ENCODE peak calls at places on chromosomes 5 and 9, in eight cellular contexts. One of them, this sample, is unnamed.

GRCh38 chr5:75961814-75962213 is 121.4 kb upstream of the SV2C start:
- DNase-seq in HCT116: no peak
- DNase-seq in coronary artery: no peak
- DNase-seq in breast epithelium: no peak
- DNase-seq in choroid plexus epithelial cell: no peak
- DNase-seq in fibroblast of lung: no peak
- DNase-seq in stomach: no peak
- DNase-seq in CD8-positive, alpha-beta T cell: no peak
- DNase-seq in this sample: no peak

GRCh38 chr9:115327441-115328122 is 209.6 kb upstream of the TNC start:
- DNase-seq in fibroblast of lung: peak
- DNase-seq in coronary artery: no peak
- DNase-seq in CD8-positive, alpha-beta T cell: no peak
- DNase-seq in breast epithelium: no peak
- DNase-seq in choroid plexus epithelial cell: peak
- DNase-seq in HCT116: no peak
- DNase-seq in stomach: no peak
- DNase-seq in this sample: no peak

GRCh38 chr5:96177303-96177869 is 215.7 kb upstream of the ELL2 start:
- DNase-seq in CD8-positive, alpha-beta T cell: no peak
- DNase-seq in choroid plexus epithelial cell: peak
- DNase-seq in breast epithelium: no peak
- DNase-seq in coronary artery: no peak
- DNase-seq in fibroblast of lung: peak
- DNase-seq in HCT116: peak
- DNase-seq in stomach: no peak
- DNase-seq in this sample: no peak

GRCh38 chr9:135488527-135488926 is 8.9 kb downstream of the PPP1R26 start:
- DNase-seq in stomach: no peak
- DNase-seq in breast epithelium: no peak
- DNase-seq in choroid plexus epithelial cell: no peak
- DNase-seq in HCT116: no peak
- DNase-seq in coronary artery: no peak
- DNase-seq in fibroblast of lung: no peak
- DNase-seq in CD8-positive, alpha-beta T cell: no peak
- DNase-seq in this sample: peak

GRCh38 chr9:71487046-71487445 is 281.3 kb downstream of the CEMIP2 start:
- DNase-seq in fibroblast of lung: no peak
- DNase-seq in coronary artery: no peak
- DNase-seq in stomach: peak
- DNase-seq in choroid plexus epithelial cell: no peak
- DNase-seq in HCT116: no peak
- DNase-seq in breast epithelium: no peak
- DNase-seq in CD8-positive, alpha-beta T cell: no peak
- DNase-seq in this sample: no peak

GRCh38 chr5:142911170-142911569 is 141.0 kb downstream of the ARHGAP26 start:
- DNase-seq in HCT116: no peak
- DNase-seq in stomach: no peak
- DNase-seq in coronary artery: no peak
- DNase-seq in choroid plexus epithelial cell: no peak
- DNase-seq in CD8-positive, alpha-beta T cell: no peak
- DNase-seq in breast epithelium: no peak
- DNase-seq in fibroblast of lung: no peak
- DNase-seq in this sample: no peak

GRCh38 chr9:93809204-93809940 is 145.8 kb downstream of the BARX1 start:
- DNase-seq in breast epithelium: no peak
- DNase-seq in fibroblast of lung: no peak
- DNase-seq in choroid plexus epithelial cell: no peak
- DNase-seq in stomach: no peak
- DNase-seq in coronary artery: no peak
- DNase-seq in HCT116: no peak
- DNase-seq in CD8-positive, alpha-beta T cell: no peak
- DNase-seq in this sample: no peak

GRCh38 chr9:35211854-35212253 is 50.0 kb downstream of the UNC13B start:
- DNase-seq in stomach: no peak
- DNase-seq in coronary artery: no peak
- DNase-seq in CD8-positive, alpha-beta T cell: no peak
- DNase-seq in choroid plexus epithelial cell: no peak
- DNase-seq in breast epithelium: no peak
- DNase-seq in fibroblast of lung: no peak
- DNase-seq in HCT116: no peak
- DNase-seq in this sample: no peak

GRCh38 chr9:90189306-90189705 is 453.3 kb downstream of the DIRAS2 start:
- DNase-seq in stomach: no peak
- DNase-seq in choroid plexus epithelial cell: no peak
- DNase-seq in breast epithelium: no peak
- DNase-seq in HCT116: no peak
- DNase-seq in coronary artery: no peak
- DNase-seq in CD8-positive, alpha-beta T cell: no peak
- DNase-seq in fibroblast of lung: no peak
- DNase-seq in this sample: no peak

GRCh38 chr9:132465131-132465635 is 55.2 kb downstream of the CFAP77 start:
- DNase-seq in CD8-positive, alpha-beta T cell: no peak
- DNase-seq in choroid plexus epithelial cell: no peak
- DNase-seq in coronary artery: no peak
- DNase-seq in fibroblast of lung: no peak
- DNase-seq in HCT116: no peak
- DNase-seq in breast epithelium: no peak
- DNase-seq in stomach: no peak
- DNase-seq in this sample: no peak

GRCh38 chr9:87887661-87888480 is 5.2 kb downstream of the SPATA31E1 start:
- DNase-seq in stomach: no peak
- DNase-seq in fibroblast of lung: no peak
- DNase-seq in choroid plexus epithelial cell: no peak
- DNase-seq in HCT116: no peak
- DNase-seq in CD8-positive, alpha-beta T cell: no peak
- DNase-seq in breast epithelium: no peak
- DNase-seq in coronary artery: no peak
- DNase-seq in this sample: no peak

GRCh38 chr9:134548618-134549017 is 93.0 kb upstream of the COL5A1 start:
- DNase-seq in HCT116: no peak
- DNase-seq in fibroblast of lung: no peak
- DNase-seq in coronary artery: no peak
- DNase-seq in choroid plexus epithelial cell: no peak
- DNase-seq in stomach: no peak
- DNase-seq in breast epithelium: no peak
- DNase-seq in CD8-positive, alpha-beta T cell: no peak
- DNase-seq in this sample: no peak

GRCh38 chr9:89426389-89426961 is 71.4 kb downstream of the SEMA4D start:
- DNase-seq in choroid plexus epithelial cell: no peak
- DNase-seq in CD8-positive, alpha-beta T cell: no peak
- DNase-seq in breast epithelium: no peak
- DNase-seq in fibroblast of lung: no peak
- DNase-seq in coronary artery: no peak
- DNase-seq in stomach: no peak
- DNase-seq in HCT116: no peak
- DNase-seq in this sample: no peak

GRCh38 chr5:10424124-10424731 is 17.5 kb upstream of the ROPN1L start:
- DNase-seq in choroid plexus epithelial cell: peak
- DNase-seq in breast epithelium: no peak
- DNase-seq in fibroblast of lung: peak
- DNase-seq in coronary artery: no peak
- DNase-seq in CD8-positive, alpha-beta T cell: no peak
- DNase-seq in stomach: no peak
- DNase-seq in HCT116: peak
- DNase-seq in this sample: no peak

GRCh38 chr5:11905209-11905608 is 963 bp upstream of the CTNND2 start:
- DNase-seq in CD8-positive, alpha-beta T cell: no peak
- DNase-seq in stomach: no peak
- DNase-seq in breast epithelium: no peak
- DNase-seq in coronary artery: no peak
- DNase-seq in HCT116: no peak
- DNase-seq in choroid plexus epithelial cell: no peak
- DNase-seq in fibroblast of lung: no peak
- DNase-seq in this sample: no peak

GRCh38 chr5:11903614-11904269 is 504 bp downstream of the CTNND2 start:
- DNase-seq in breast epithelium: no peak
- DNase-seq in HCT116: no peak
- DNase-seq in CD8-positive, alpha-beta T cell: no peak
- DNase-seq in coronary artery: no peak
- DNase-seq in stomach: no peak
- DNase-seq in choroid plexus epithelial cell: no peak
- DNase-seq in fibroblast of lung: peak
- DNase-seq in this sample: peak

GRCh38 chr5:11902304-11902703 is 1.9 kb downstream of the CTNND2 start:
- DNase-seq in CD8-positive, alpha-beta T cell: no peak
- DNase-seq in breast epithelium: no peak
- DNase-seq in fibroblast of lung: no peak
- DNase-seq in choroid plexus epithelial cell: no peak
- DNase-seq in coronary artery: no peak
- DNase-seq in stomach: no peak
- DNase-seq in HCT116: no peak
- DNase-seq in this sample: no peak

GRCh38 chr5:11904270-11904906 is at the start of gene CTNND2:
- DNase-seq in breast epithelium: peak
- DNase-seq in choroid plexus epithelial cell: peak
- DNase-seq in fibroblast of lung: peak
- DNase-seq in HCT116: no peak
- DNase-seq in stomach: no peak
- DNase-seq in coronary artery: no peak
- DNase-seq in CD8-positive, alpha-beta T cell: no peak
- DNase-seq in this sample: peak

DNA sequence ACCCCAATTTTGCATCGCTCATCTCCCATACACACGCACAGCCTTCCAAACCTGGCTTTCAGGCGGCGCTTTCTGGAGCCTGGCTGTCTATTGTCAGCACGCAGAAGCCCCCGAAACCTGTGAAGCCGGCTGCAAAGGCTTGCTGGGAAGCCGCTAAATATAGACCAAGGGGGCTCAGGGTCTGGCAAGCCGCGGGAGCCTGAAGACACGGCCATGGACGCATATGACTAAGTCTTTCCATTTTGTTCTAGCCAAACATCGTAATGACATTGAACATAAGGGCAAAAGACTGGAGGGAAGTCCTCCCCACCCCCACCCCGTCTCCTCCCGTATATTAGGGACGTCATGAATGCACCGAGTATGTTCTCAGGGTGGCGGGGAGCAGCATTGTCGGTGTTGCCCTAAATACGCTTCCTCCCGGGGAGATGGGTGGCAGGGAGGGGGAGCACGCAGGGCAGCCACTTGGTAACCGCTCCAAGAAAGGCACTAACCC is 1.1 kb downstream of the CTNND2 start:
- DNase-seq in CD8-positive, alpha-beta T cell: no peak
- DNase-seq in HCT116: no peak
- DNase-seq in stomach: no peak
- DNase-seq in breast epithelium: no peak
- DNase-seq in fibroblast of lung: peak
- DNase-seq in choroid plexus epithelial cell: no peak
- DNase-seq in coronary artery: no peak
- DNase-seq in this sample: peak
- H3K4me3 ChIP-seq in CD8-positive, alpha-beta T cell: no peak
- H3K4me3 ChIP-seq in HCT116: no peak
- H3K4me3 ChIP-seq in stomach: peak
- H3K4me3 ChIP-seq in breast epithelium: peak
- H3K4me3 ChIP-seq in fibroblast of lung: no peak
- H3K4me3 ChIP-seq in choroid plexus epithelial cell: no peak
- H3K4me3 ChIP-seq in coronary artery: peak
- H3K4me3 ChIP-seq in this sample: no peak

DNA sequence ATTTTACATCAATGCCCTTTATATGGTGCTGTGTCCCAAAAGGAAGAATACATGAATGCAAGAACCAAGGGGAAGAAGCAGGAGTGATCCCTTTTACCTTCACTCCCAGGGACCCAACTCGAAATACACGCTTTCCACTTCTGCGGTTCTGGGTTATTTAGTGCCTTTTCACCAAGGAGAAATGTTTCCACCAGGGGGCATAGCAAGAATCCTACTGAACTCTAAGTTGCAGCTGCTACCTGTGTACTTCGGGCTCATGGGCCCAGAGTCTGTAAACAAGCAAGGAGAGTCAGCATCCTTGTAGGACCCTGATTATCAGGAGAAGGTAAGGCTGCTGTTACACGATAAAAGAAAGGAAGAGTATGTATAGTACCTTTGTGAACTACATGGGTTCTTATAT is 45.7 kb downstream of the DPYSL3 start:
- DNase-seq in breast epithelium: no peak
- DNase-seq in HCT116: peak
- DNase-seq in stomach: no peak
- DNase-seq in coronary artery: no peak
- DNase-seq in CD8-positive, alpha-beta T cell: no peak
- DNase-seq in fibroblast of lung: no peak
- DNase-seq in choroid plexus epithelial cell: peak
- DNase-seq in this sample: no peak
- TF ChIP-seq CTCF in breast epithelium: no peak
- TF ChIP-seq CTCF in HCT116: peak
- TF ChIP-seq CTCF in stomach: no peak
- TF ChIP-seq CTCF in coronary artery: no peak
- TF ChIP-seq CTCF in CD8-positive, alpha-beta T cell: no peak
- TF ChIP-seq CTCF in fibroblast of lung: peak
- TF ChIP-seq CTCF in choroid plexus epithelial cell: peak
- TF ChIP-seq CTCF in this sample: peak

DNA sequence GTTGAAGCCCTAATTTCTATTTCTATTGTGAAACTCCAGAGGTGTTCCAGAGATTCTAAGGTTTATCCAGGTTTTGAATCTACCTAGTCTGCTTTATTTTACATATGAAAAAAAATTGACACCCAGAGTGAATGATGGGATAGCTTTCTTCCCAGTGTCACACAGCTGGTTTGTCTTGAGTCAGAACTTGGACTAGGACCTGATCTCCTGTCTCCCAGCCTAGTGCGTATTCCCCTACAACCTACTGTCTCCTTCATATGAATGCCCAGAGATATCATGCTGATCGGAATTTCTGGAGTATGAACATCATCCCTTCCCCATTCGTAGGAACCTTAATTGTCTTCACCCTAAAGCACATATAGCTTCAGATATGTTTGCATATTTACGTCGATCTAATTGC is 524.2 kb downstream of the SPATA31D1 start:
- DNase-seq in fibroblast of lung: peak
- DNase-seq in breast epithelium: no peak
- DNase-seq in choroid plexus epithelial cell: no peak
- DNase-seq in coronary artery: no peak
- DNase-seq in CD8-positive, alpha-beta T cell: no peak
- DNase-seq in stomach: no peak
- DNase-seq in HCT116: no peak
- DNase-seq in this sample: no peak
- H3K4me3 ChIP-seq in fibroblast of lung: no peak
- H3K4me3 ChIP-seq in breast epithelium: no peak
- H3K4me3 ChIP-seq in choroid plexus epithelial cell: no peak
- H3K4me3 ChIP-seq in coronary artery: no peak
- H3K4me3 ChIP-seq in CD8-positive, alpha-beta T cell: no peak
- H3K4me3 ChIP-seq in stomach: no peak
- H3K4me3 ChIP-seq in HCT116: no peak
- H3K4me3 ChIP-seq in this sample: no peak

GRCh38 chr9:83423815-83424707 is 114.1 kb downstream of the FRMD3 start:
- DNase-seq in CD8-positive, alpha-beta T cell: no peak
- DNase-seq in coronary artery: no peak
- DNase-seq in HCT116: no peak
- DNase-seq in choroid plexus epithelial cell: no peak
- DNase-seq in fibroblast of lung: no peak
- DNase-seq in stomach: no peak
- DNase-seq in breast epithelium: no peak
- DNase-seq in this sample: no peak
- TF ChIP-seq CTCF in CD8-positive, alpha-beta T cell: no peak
- TF ChIP-seq CTCF in coronary artery: no peak
- TF ChIP-seq CTCF in HCT116: no peak
- TF ChIP-seq CTCF in choroid plexus epithelial cell: no peak
- TF ChIP-seq CTCF in fibroblast of lung: no peak
- TF ChIP-seq CTCF in stomach: no peak
- TF ChIP-seq CTCF in breast epithelium: no peak
- TF ChIP-seq CTCF in this sample: no peak